ENCODE peak calls at places on chromosomes 7 and 10, in nine cellular contexts. P is fibroblast of villous mesenchyme; A is activated gamma-delta T cell treated with anti-CD3 and anti-CD28 coated beads, Interleukin-2, amount 50 U/mL, for 16 hours; M is endothelial cell; Y is AG09309; X is fibroblast of mammary gland; U is NCI-H2029 treated with DMSO at 0.1 percent for 48 hours; K is T-helper 2 cell; S is ureter. W is an unnamed sample.

GRCh38 chr10:75208177-75208576 is 2.4 kb upstream of the VDAC2 start:
- DNase-seq in P (peak), A (no peak), M (no peak), Y (peak), X (peak), U (no peak), K (no peak), S (no peak), W (peak)

GRCh38 chr10:32153931-32154330 is 97.7 kb upstream of the KIF5B start:
- DNase-seq in P (no peak), A (no peak), M (no peak), Y (no peak), X (peak), U (no peak), K (no peak), S (no peak), W (peak)

GRCh38 chr7:127783267-127783559 is 131.2 kb downstream of the SND1 start:
- DNase-seq in P (no peak), A (no peak), M (no peak), Y (no peak), X (no peak), U (no peak), K (no peak), S (no peak), W (no peak)

GRCh38 chr7:99201027-99201426 is 6.9 kb downstream of the KPNA7 start:
- DNase-seq in P (peak), A (no peak), M (no peak), Y (peak), X (peak), U (no peak), K (no peak), S (no peak), W (peak)

GRCh38 chr10:83577421-83577820 is 561.9 kb upstream of the GHITM start:
- DNase-seq in P (no peak), A (no peak), M (no peak), Y (no peak), X (no peak), U (no peak), K (no peak), S (no peak), W (no peak)

GRCh38 chr10:15784662-15785300 is 65.1 kb upstream of the ITGA8 start:
- DNase-seq in P (no peak), A (no peak), M (no peak), Y (no peak), X (peak), U (no peak), K (no peak), S (no peak), W (no peak)

GRCh38 chr7:121069346-121070100 is 81.0 kb downstream of the CPED1 start:
- DNase-seq in P (no peak), A (no peak), M (no peak), Y (no peak), X (peak), U (no peak), K (no peak), S (no peak), W (peak)

GRCh38 chr7:14071045-14071444 is 81.6 kb upstream of the ETV1 start:
- DNase-seq in P (no peak), A (no peak), M (no peak), Y (no peak), X (no peak), U (no peak), K (no peak), S (no peak), W (no peak)

GRCh38 chr10:102001435-102002068 is 54.4 kb downstream of the ARMH3 start:
- DNase-seq in P (no peak), A (no peak), M (no peak), Y (no peak), X (no peak), U (no peak), K (no peak), S (no peak), W (no peak)

GRCh38 chr7:7491044-7491443 is 44.6 kb downstream of the COL28A1 start:
- DNase-seq in P (no peak), A (no peak), M (no peak), Y (no peak), X (no peak), U (no peak), K (no peak), S (no peak), W (no peak)

GRCh38 chr10:7696545-7696944 is 6.6 kb upstream of the ITIH2 start:
- DNase-seq in P (no peak), A (no peak), M (no peak), Y (no peak), X (no peak), U (no peak), K (no peak), S (no peak), W (peak)

GRCh38 chr7:45874408-45875131 is 1.7 kb upstream of the CCDC201 start:
- DNase-seq in P (peak), A (no peak), M (no peak), Y (peak), X (peak), U (no peak), K (no peak), S (no peak), W (peak)

GRCh38 chr10:21715531-21716195 is 181.6 kb downstream of the MLLT10 start:
- DNase-seq in P (peak), A (no peak), M (no peak), Y (no peak), X (no peak), U (no peak), K (no peak), S (no peak), W (no peak)

GRCh38 chr7:155444746-155445145 is 13.2 kb upstream of the EN2 start:
- DNase-seq in P (no peak), A (no peak), M (no peak), Y (no peak), X (no peak), U (no peak), K (no peak), S (no peak), W (no peak)

GRCh38 chr7:99320371-99320770 is 5.3 kb upstream of the ARPC1A start:
- DNase-seq in P (no peak), A (no peak), M (no peak), Y (no peak), X (no peak), U (no peak), K (no peak), S (no peak), W (no peak)

GRCh38 chr7:35465791-35466336 is 212.0 kb upstream of the TBX20 start:
- DNase-seq in P (no peak), A (no peak), M (no peak), Y (no peak), X (no peak), U (no peak), K (no peak), S (no peak), W (no peak)

W was measured in fibroblast of pulmonary artery.